ENCODE peak calls at places on chromosomes 16 and 17, in four cellular contexts. E is uterus; S is central memory CD8-positive, alpha-beta T cell; H is activated naive CD4-positive, alpha-beta T cell. I is an unnamed sample.

GRCh38 chr17:80779961-80780380 is 211.7 kb upstream of the CHMP6 start:
- DNase-seq in E (peak; percentile 79), S (no peak), H (no peak), I (no peak)

GRCh38 chr16:24858219-24859041 is 12.7 kb downstream of the SLC5A11 start:
- DNase-seq in E (peak; percentile 31), S (peak; percentile 23), H (no peak), I (no peak)

GRCh38 chr17:7856081-7856791 is 1.1 kb downstream of the NAA38 start:
- DNase-seq in E (peak; percentile 62), S (peak; percentile 25), H (no peak), I (no peak)

GRCh38 chr17:16617481-16618060 is 36.1 kb downstream of the ZNF624 start:
- DNase-seq in E (no peak), S (no peak), H (no peak), I (no peak)

GRCh38 chr16:1923299-1924034 is 5.3 kb upstream of the HS3ST6 start:
- DNase-seq in E (peak; percentile 46), S (no peak), H (no peak), I (no peak)

GRCh38 chr16:10594312-10594950 is 14.0 kb upstream of the EMP2 start:
- DNase-seq in E (no peak), S (no peak), H (no peak), I (no peak)

GRCh38 chr16:29665294-29666077 is 2.4 kb downstream of the SPN start:
- DNase-seq in E (no peak), S (peak; percentile 17), H (no peak), I (no peak)

GRCh38 chr17:2049333-2050245 is 5.3 kb upstream of the HIC1 start:
- DNase-seq in E (peak; percentile 93), S (peak; percentile 83), H (peak; percentile 78), I (peak; percentile 84)

GRCh38 chr16:88527186-88527936 is 42.8 kb upstream of the ZC3H18 start:
- DNase-seq in E (peak; percentile 77), S (peak; percentile 53), H (peak; percentile 36), I (peak; percentile 41)

GRCh38 chr16:16045879-16046278 is 96.5 kb downstream of the ABCC1 start:
- DNase-seq in E (no peak), S (no peak), H (no peak), I (no peak)

GRCh38 chr16:76277099-76278030 is at the start of gene CNTNAP4:
- DNase-seq in E (no peak), S (no peak), H (no peak), I (no peak)

GRCh38 chr16:53922805-53923645 is 219.1 kb downstream of the FTO start:
- DNase-seq in E (no peak), S (no peak), H (no peak), I (no peak)

GRCh38 chr17:13609953-13610352 is 8.2 kb upstream of the HS3ST3A1 start:
- DNase-seq in E (no peak), S (no peak), H (no peak), I (no peak)

GRCh38 chr16:69404275-69404805 is 18.5 kb upstream of the TERF2 start:
- DNase-seq in E (no peak), S (no peak), H (no peak), I (no peak)